ENCODE peak calls at places on chromosomes 2 and 18, in six cellular contexts. E is lower lobe of right lung, Z is fibroblast of mammary gland, R is SK-N-SH, Y is OCI-LY7, Q is fibroblast of lung. W is an unnamed sample.

GRCh38 chr2:108215794-108216211 is 24.0 kb upstream of the SULT1C3 start:
- DNase-seq in E (no peak), Y (no peak), R (no peak), Z (peak; percentile 64), Q (peak; percentile 33), W (no peak)

GRCh38 chr2:35428548-35428947 is 927.0 kb upstream of the CRIM1 start:
- DNase-seq in Q (no peak), R (peak; percentile 19), Z (peak; percentile 3), E (peak; percentile 42), Y (peak; percentile 32), W (peak; percentile 48)

GRCh38 chr2:213848631-213849030 is 562.2 kb upstream of the VWC2L start:
- DNase-seq in R (no peak), Z (peak; percentile 77), E (no peak), Q (peak; percentile 78), Y (no peak), W (no peak)

GRCh38 chr2:216716109-216716508 is 20.8 kb upstream of the IGFBP5 start:
- DNase-seq in Z (no peak), R (no peak), E (no peak), Q (no peak), Y (no peak), W (no peak)

GRCh38 chr2:139033300-139033699 is 253.1 kb upstream of the NXPH2 start:
- DNase-seq in Y (no peak), E (no peak), Z (peak; percentile 7), R (no peak), Q (peak; percentile 65), W (no peak)

GRCh38 chr2:223100061-223100511 is 48.1 kb downstream of the KCNE4 start:
- DNase-seq in Z (peak; percentile 79), R (no peak), E (peak; percentile 47), Q (peak; percentile 77), Y (no peak), W (no peak)

GRCh38 chr18:28961669-28962228 is 784.8 kb upstream of the CDH2 start:
- DNase-seq in Q (peak; percentile 6), Y (peak; percentile 33), R (peak; percentile 14), E (no peak), Z (peak; percentile 43), W (peak; percentile 5)

GRCh38 chr18:46336278-46337205 is 232.4 kb downstream of the HAUS1 start:
- DNase-seq in Z (no peak), Q (peak; percentile 10), E (no peak), Y (no peak), R (peak; percentile 38), W (no peak)

GRCh38 chr2:222837643-222838056 is 23.2 kb upstream of the ACSL3 start:
- DNase-seq in Z (no peak), R (no peak), E (no peak), Q (peak; percentile 80), Y (no peak), W (no peak)

GRCh38 chr2:75632813-75633212 is 13.8 kb upstream of the MRPL19 start:
- DNase-seq in E (no peak), Y (no peak), R (no peak), Q (no peak), Z (no peak), W (no peak)

GRCh38 chr2:212537311-212538155 is 1.1 kb downstream of the ERBB4 start:
- DNase-seq in R (peak; percentile 69), E (peak; percentile 64), Q (peak; percentile 17), Y (no peak), Z (peak; percentile 7), W (peak; percentile 14)

GRCh38 chr2:173048901-173049661 is 26.6 kb upstream of the MAP3K20 start:
- DNase-seq in Z (peak; percentile 100), E (no peak), R (no peak), Q (peak; percentile 98), Y (no peak), W (no peak)

GRCh38 chr18:46624127-46624526 is 32.9 kb downstream of the LOXHD1 start:
- DNase-seq in Q (no peak), Z (no peak), R (no peak), E (no peak), Y (no peak), W (no peak)

GRCh38 chr2:218405365-218406208 is 5.9 kb downstream of the CTDSP1 start:
- DNase-seq in E (peak; percentile 61), Z (no peak), Y (peak; percentile 41), Q (no peak), R (peak; percentile 42), W (no peak)

GRCh38 chr2:185471441-185471840 is 267.2 kb upstream of the FSIP2 start:
- DNase-seq in Q (no peak), Y (no peak), Z (no peak), R (no peak), E (no peak), W (no peak)

GRCh38 chr2:98404556-98405250 is 40.0 kb upstream of the INPP4A start:
- DNase-seq in Z (no peak), R (no peak), E (no peak), Y (no peak), Q (no peak), W (no peak)

GRCh38 chr2:14803994-14804393 is 171.5 kb downstream of the LRATD1 start:
- DNase-seq in Z (no peak), R (no peak), E (no peak), Y (no peak), Q (no peak), W (no peak)

GRCh38 chr2:37802899-37803379 is 122.1 kb upstream of the RMDN2 start:
- DNase-seq in Z (peak; percentile 88), E (no peak), Y (no peak), R (no peak), Q (peak; percentile 92), W (no peak)

GRCh38 chr2:201558232-201558631 is 85.1 kb downstream of the TMEM237 start:
- DNase-seq in E (no peak), R (no peak), Z (no peak), Q (no peak), Y (no peak), W (no peak)

GRCh38 chr18:48007955-48008701 is 77.7 kb upstream of the SMAD2 start:
- DNase-seq in R (peak; percentile 99), Y (no peak), Q (peak; percentile 59), Z (peak; percentile 19), E (peak; percentile 77), W (peak; percentile 66)

GRCh38 chr18:56083097-56083865 is 495.3 kb upstream of the TCF4 start:
- DNase-seq in R (peak; percentile 30), Y (no peak), E (no peak), Q (peak; percentile 78), Z (peak; percentile 68), W (no peak)

GRCh38 chr2:117858892-117859531 is 44.5 kb downstream of the DDX18 start:
- DNase-seq in Y (no peak), Z (no peak), E (peak; percentile 43), Q (no peak), R (no peak), W (no peak)
- TF ChIP-seq CTCF in Y (no peak), Z (no peak), E (no peak), Q (no peak), R (no peak), W (no peak)

GRCh38 chr2:150051004-150051403 is 436.5 kb downstream of the RND3 start:
- DNase-seq in R (no peak), Y (no peak), E (no peak), Q (no peak), Z (no peak), W (no peak)

GRCh38 chr2:150047731-150048130 is 439.7 kb downstream of the RND3 start:
- DNase-seq in E (no peak), Y (no peak), R (no peak), Z (peak; percentile 16), Q (no peak), W (no peak)

DNA sequence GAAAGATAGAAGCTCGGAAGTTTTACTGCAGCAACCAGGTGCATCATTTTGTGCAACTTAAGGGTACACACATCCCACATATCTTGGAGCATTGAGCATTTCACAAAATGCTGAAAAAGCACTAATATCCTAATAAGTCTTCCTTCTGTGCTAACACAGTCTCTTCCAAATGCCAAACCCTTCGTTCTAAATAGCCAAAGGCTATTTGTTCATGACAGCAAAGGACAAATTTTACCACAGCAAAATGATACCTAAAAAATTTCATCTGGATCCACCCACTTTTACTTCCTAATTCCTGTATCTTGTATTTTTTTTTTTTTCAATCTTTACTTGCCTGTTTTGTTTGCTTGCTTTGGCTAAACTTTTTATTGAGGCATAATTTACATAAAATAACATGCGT is 435.0 kb downstream of the RND3 start:
- DNase-seq in Z (no peak), R (no peak), Q (no peak), E (no peak), Y (no peak), W (no peak)
- TF ChIP-seq CTCF in Z (no peak), R (no peak), Q (no peak), E (no peak), Y (no peak), W (no peak)

GRCh38 chr2:174614261-174614660 is 16.7 kb upstream of the WIPF1 start:
- DNase-seq in E (no peak), Y (no peak), Z (peak; percentile 77), R (no peak), Q (peak; percentile 91), W (no peak)

GRCh38 chr2:174617713-174618112 is 20.1 kb upstream of the WIPF1 start:
- DNase-seq in Q (no peak), Y (no peak), Z (no peak), E (no peak), R (no peak), W (no peak)

GRCh38 chr2:174618179-174618578 is 20.6 kb upstream of the WIPF1 start:
- DNase-seq in Z (no peak), R (no peak), Y (no peak), E (no peak), Q (no peak), W (no peak)

GRCh38 chr2:174617120-174617519 is 19.5 kb upstream of the WIPF1 start:
- DNase-seq in E (no peak), Y (no peak), R (no peak), Z (peak; percentile 57), Q (no peak), W (no peak)

GRCh38 chr2:174615951-174616436 is 18.4 kb upstream of the WIPF1 start:
- DNase-seq in Q (peak; percentile 85), E (no peak), Z (peak; percentile 95), R (no peak), Y (no peak), W (no peak)
- TF ChIP-seq CTCF in Q (no peak), E (no peak), Z (no peak), R (no peak), Y (no peak), W (no peak)

GRCh38 chr2:74472945-74473258 is 422 bp upstream of the MRPL53 start:
- DNase-seq in Z (no peak), E (no peak), Y (no peak), Q (no peak), R (no peak), W (no peak)

GRCh38 chr2:74472086-74472944 is at the start of gene MRPL53:
- DNase-seq in Q (peak; percentile 94), R (peak; percentile 85), Y (peak; percentile 97), Z (peak; percentile 93), E (peak; percentile 95), W (peak; percentile 93)

GRCh38 chr2:74471332-74472065 is 981 bp downstream of the MRPL53 start:
- DNase-seq in E (no peak), Q (no peak), Z (no peak), R (no peak), Y (peak; percentile 27), W (no peak)

GRCh38 chr2:74474481-74474880 is 2.0 kb upstream of the MRPL53 start:
- DNase-seq in Y (no peak), Z (no peak), R (no peak), E (no peak), Q (no peak), W (no peak)

DNA sequence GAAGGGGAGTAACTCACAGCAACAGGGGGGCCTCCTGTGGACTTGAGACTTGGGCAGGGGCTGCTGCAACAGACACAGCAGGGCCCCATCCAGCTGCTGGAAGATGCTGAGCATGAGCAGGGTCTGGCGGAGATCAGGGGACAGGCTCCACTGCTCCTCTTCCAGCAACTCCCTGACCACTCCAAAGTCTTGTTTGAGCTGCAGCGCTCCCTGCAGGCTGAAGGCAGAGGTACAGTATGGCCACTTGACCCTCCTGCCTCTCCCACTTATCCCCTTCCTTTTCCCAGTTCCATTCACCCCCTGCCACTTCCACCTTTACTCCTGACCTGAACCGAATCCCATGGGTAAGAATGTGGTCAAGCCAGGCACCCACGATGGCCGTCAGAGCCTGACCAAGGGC is 2.4 kb upstream of the MRPL53 start:
- DNase-seq in R (peak; percentile 37), Y (no peak), Q (no peak), Z (no peak), E (no peak), W (no peak)
- TF ChIP-seq CTCF in R (peak; percentile 45), Y (peak; percentile 54), Q (peak; percentile 41), Z (peak; percentile 33), E (no peak), W (peak; percentile 35)

W was measured in neural crest cell.